ENCODE peak calls at places on chromosomes 5 and 9, in seven cellular contexts. K is uterus; I is stimulated activated CD4-positive, alpha-beta T cell treated with anti-CD3 and anti-CD28 coated beads, Interleukin-4, amount 100 ng/mL, for 1 hour; E is stimulated activated CD8-positive, alpha-beta memory T cell treated with anti-CD3 and anti-CD28 coated beads, Interleukin-12 subunit alpha, Interleukin-12 subunit beta, amount 100 ng/mL, for 4 hours; D is fibroblast of lung; B is sigmoid colon; Z is tibial nerve. Q is an unnamed sample.

GRCh38 chr9:6014668-6015270 is 655 bp downstream of the RANBP6 start:
- DNase-seq in K (no peak), I (no peak), E (no peak), D (peak; percentile 34), B (no peak), Z (no peak), Q (peak; percentile 60)

GRCh38 chr9:127202461-127203139 is 62.0 kb upstream of the GARNL3 start:
- DNase-seq in K (no peak), I (no peak), E (no peak), D (no peak), B (no peak), Z (no peak), Q (no peak)

GRCh38 chr9:114246558-114246957 is 76.3 kb upstream of the ORM1 start:
- DNase-seq in K (no peak), I (no peak), E (no peak), D (peak; percentile 3), B (no peak), Z (no peak), Q (no peak)

GRCh38 chr9:127162567-127163365 is 40.3 kb upstream of the ANGPTL2 start:
- DNase-seq in K (no peak), I (no peak), E (no peak), D (no peak), B (peak; percentile 50), Z (no peak), Q (no peak)

GRCh38 chr5:80152778-80153177 is 103.1 kb downstream of the SERINC5 start:
- DNase-seq in K (no peak), I (no peak), E (no peak), D (no peak), B (no peak), Z (no peak), Q (no peak)

GRCh38 chr5:168159425-168159824 is 132.0 kb upstream of the WWC1 start:
- DNase-seq in K (no peak), I (no peak), E (no peak), D (no peak), B (no peak), Z (no peak), Q (no peak)

GRCh38 chr9:74609671-74610416 is 112.7 kb downstream of the RORB start:
- DNase-seq in K (no peak), I (no peak), E (no peak), D (no peak), B (no peak), Z (no peak), Q (no peak)

GRCh38 chr9:124340219-124341069 is 74.8 kb downstream of the PSMB7 start:
- DNase-seq in K (no peak), I (no peak), E (no peak), D (no peak), B (no peak), Z (no peak), Q (no peak)

GRCh38 chr9:130137870-130138653 is 34.1 kb upstream of the NCS1 start:
- DNase-seq in K (peak; percentile 74), I (no peak), E (no peak), D (peak; percentile 95), B (peak; percentile 87), Z (no peak), Q (peak; percentile 91)

GRCh38 chr9:131813116-131813515 is 73.2 kb upstream of the RAPGEF1 start:
- DNase-seq in K (no peak), I (no peak), E (no peak), D (peak; percentile 4), B (no peak), Z (no peak), Q (peak; percentile 28)

GRCh38 chr9:77449177-77450092 is 198.7 kb downstream of the GNA14 start:
- DNase-seq in K (no peak), I (no peak), E (no peak), D (peak; percentile 45), B (no peak), Z (no peak), Q (peak; percentile 86)

GRCh38 chr5:30581198-30581925 is 612.1 kb upstream of the CDH6 start:
- DNase-seq in K (no peak), I (no peak), E (no peak), D (peak; percentile 29), B (no peak), Z (no peak), Q (peak; percentile 2)

GRCh38 chr9:123329329-123329955 is 26.6 kb upstream of the CRB2 start:
- DNase-seq in K (no peak), I (no peak), E (no peak), D (no peak), B (no peak), Z (no peak), Q (no peak)

GRCh38 chr5:37751227-37751626 is 88.6 kb downstream of the GDNF start:
- DNase-seq in K (no peak), I (no peak), E (no peak), D (no peak), B (no peak), Z (no peak), Q (peak; percentile 23)

Q was measured in astrocyte of the hippocampus.